ENCODE peak calls at places on chromosomes 1 and 21, in four cellular contexts. H, F, J and N are unnamed samples.

GRCh38 chr1:168520052-168520751 is 23.6 kb downstream of the XCL2 start:
- DNase-seq in H (no peak), F (no peak), J (no peak), N (no peak)

GRCh38 chr1:9004031-9004730 is 22.0 kb downstream of the SLC2A7 start:
- DNase-seq in H (no peak), F (no peak), J (no peak), N (no peak)

GRCh38 chr1:85319931-85320330 is 43.5 kb upstream of the BCL10 start:
- DNase-seq in H (no peak), F (no peak), J (no peak), N (no peak)

GRCh38 chr21:45612096-45613019 is 31.2 kb upstream of the PCBP3 start:
- DNase-seq in H (peak), F (no peak), J (no peak), N (no peak)

GRCh38 chr1:23369335-23370013 is at the start of gene ZNF436:
- DNase-seq in H (peak), F (no peak), J (peak), N (peak)

GRCh38 chr1:41664861-41665640 is 180.6 kb upstream of the EDN2 start:
- DNase-seq in H (no peak), F (no peak), J (peak), N (peak)

GRCh38 chr1:155083865-155084721 is 5.5 kb downstream of the EFNA3 start:
- DNase-seq in H (no peak), F (no peak), J (peak), N (no peak)

GRCh38 chr1:114854693-114855320 is at the start of gene SYCP1:
- DNase-seq in H (no peak), F (no peak), J (no peak), N (no peak)

GRCh38 chr1:175373786-175374623 is 181.4 kb upstream of the KIAA0040 start:
- DNase-seq in H (no peak), F (no peak), J (no peak), N (no peak)

GRCh38 chr1:234960722-234961467 is 167.7 kb downstream of the TOMM20 start:
- DNase-seq in H (peak), F (no peak), J (peak), N (no peak)

GRCh38 chr1:192529811-192530210 is 45.8 kb upstream of the RGS1 start:
- DNase-seq in H (no peak), F (no peak), J (no peak), N (no peak)

GRCh38 chr1:176852124-176852523 is 312.4 kb downstream of the ASTN1 start:
- DNase-seq in H (no peak), F (no peak), J (no peak), N (no peak)